ENCODE peak calls at places on chromosomes 16 and 17, in four cellular contexts. R is PC-9; N is stimulated activated CD4-positive, alpha-beta T cell treated with anti-CD3 and anti-CD28 coated beads, Interleukin-1b, Interleukin-23, amount 100 ng/mL, for 24 hours; I is sigmoid colon. K is an unnamed sample.

GRCh38 chr16:2963611-2964415 is at the start of gene KREMEN2:
- DNase-seq in N (no peak), I (no peak), R (peak), K (no peak)

GRCh38 chr17:37273419-37274051 is 102.2 kb upstream of the C17orf78 start:
- DNase-seq in N (no peak), R (no peak), I (no peak), K (no peak)

GRCh38 chr17:51617876-51618455 is 357.6 kb downstream of the UTP18 start:
- DNase-seq in N (no peak), I (no peak), R (no peak), K (no peak)

GRCh38 chr17:2684549-2684948 is 27.0 kb downstream of the CLUH start:
- DNase-seq in I (no peak), N (no peak), R (no peak), K (no peak)

GRCh38 chr17:78933959-78934568 is 8.9 kb upstream of the TIMP2 start:
- DNase-seq in N (no peak), I (peak), R (peak), K (no peak)

GRCh38 chr17:608911-609882 is 105.4 kb downstream of the VPS53 start:
- DNase-seq in I (no peak), R (no peak), N (no peak), K (no peak)

GRCh38 chr16:46974352-46974751 is 878 bp upstream of the DNAJA2 start:
- DNase-seq in I (no peak), N (no peak), R (no peak), K (no peak)

GRCh38 chr17:2688351-2689342 is 22.9 kb downstream of the CLUH start:
- DNase-seq in N (no peak), R (no peak), I (peak), K (no peak)

GRCh38 chr17:70879389-70879788 is 710.1 kb downstream of the KCNJ2 start:
- DNase-seq in I (no peak), R (no peak), N (no peak), K (no peak)

GRCh38 chr17:32971171-32971570 is 20.5 kb upstream of the SPACA3 start:
- DNase-seq in I (no peak), N (no peak), R (no peak), K (no peak)

K was measured in GM18507.